ENCODE peak calls at places on chromosome X, in four cellular contexts. P is H1, N is neuronal stem cell, T is IMR-90. S is an unnamed sample.

GRCh38 chrX:149908727-149909126 is 20.6 kb upstream of the HSFX4 start:
- DNase-seq in P (no peak), N (no peak), T (no peak), S (no peak)

GRCh38 chrX:154411322-154411980 is at the start of gene TAFAZZIN:
- DNase-seq in N (peak; percentile 49), T (peak; percentile 52), P (no peak), S (peak; percentile 64)

GRCh38 chrX:2318371-2318770 is 182.4 kb downstream of the DHRSX start:
- DNase-seq in N (no peak), T (no peak), P (no peak), S (no peak)

GRCh38 chrX:104270212-104270611 is 15.5 kb upstream of the ESX1 start:
- DNase-seq in N (no peak), P (no peak), T (no peak), S (no peak)

GRCh38 chrX:47706575-47706974 is 47.6 kb upstream of the UXT start:
- DNase-seq in T (peak; percentile 10), N (no peak), P (no peak), S (no peak)

GRCh38 chrX:106917830-106918500 is 2.2 kb upstream of the CLDN2 start:
- DNase-seq in P (no peak), N (no peak), T (peak; percentile 71), S (peak; percentile 20)

GRCh38 chrX:114615765-114616164 is 31.9 kb downstream of the HTR2C start:
- DNase-seq in P (no peak), T (no peak), N (no peak), S (no peak)

GRCh38 chrX:111719426-111720210 is 38.6 kb downstream of the ALG13 start:
- DNase-seq in P (no peak), T (peak; percentile 16), N (no peak), S (peak; percentile 0)

GRCh38 chrX:3145716-3146115 is 104.4 kb downstream of the ARSF start:
- DNase-seq in T (peak; percentile 23), P (no peak), N (no peak), S (no peak)

GRCh38 chrX:10619311-10620015 is 922 bp downstream of the MID1 start:
- DNase-seq in T (no peak), N (no peak), P (no peak), S (no peak)

GRCh38 chrX:13756381-13756780 is 21.8 kb downstream of the OFD1 start:
- DNase-seq in T (no peak), N (no peak), P (no peak), S (no peak)

GRCh38 chrX:68504237-68504636 is 5.4 kb downstream of the YIPF6 start:
- DNase-seq in N (no peak), T (peak; percentile 93), P (no peak), S (peak; percentile 72)

GRCh38 chrX:43008356-43008755 is 230.4 kb upstream of the PPP1R2C start:
- DNase-seq in P (no peak), T (no peak), N (no peak), S (no peak)

GRCh38 chrX:103688949-103689348 is 2.5 kb upstream of the MORF4L2 start:
- DNase-seq in P (no peak), T (peak; percentile 44), N (no peak), S (peak; percentile 49)

DNA sequence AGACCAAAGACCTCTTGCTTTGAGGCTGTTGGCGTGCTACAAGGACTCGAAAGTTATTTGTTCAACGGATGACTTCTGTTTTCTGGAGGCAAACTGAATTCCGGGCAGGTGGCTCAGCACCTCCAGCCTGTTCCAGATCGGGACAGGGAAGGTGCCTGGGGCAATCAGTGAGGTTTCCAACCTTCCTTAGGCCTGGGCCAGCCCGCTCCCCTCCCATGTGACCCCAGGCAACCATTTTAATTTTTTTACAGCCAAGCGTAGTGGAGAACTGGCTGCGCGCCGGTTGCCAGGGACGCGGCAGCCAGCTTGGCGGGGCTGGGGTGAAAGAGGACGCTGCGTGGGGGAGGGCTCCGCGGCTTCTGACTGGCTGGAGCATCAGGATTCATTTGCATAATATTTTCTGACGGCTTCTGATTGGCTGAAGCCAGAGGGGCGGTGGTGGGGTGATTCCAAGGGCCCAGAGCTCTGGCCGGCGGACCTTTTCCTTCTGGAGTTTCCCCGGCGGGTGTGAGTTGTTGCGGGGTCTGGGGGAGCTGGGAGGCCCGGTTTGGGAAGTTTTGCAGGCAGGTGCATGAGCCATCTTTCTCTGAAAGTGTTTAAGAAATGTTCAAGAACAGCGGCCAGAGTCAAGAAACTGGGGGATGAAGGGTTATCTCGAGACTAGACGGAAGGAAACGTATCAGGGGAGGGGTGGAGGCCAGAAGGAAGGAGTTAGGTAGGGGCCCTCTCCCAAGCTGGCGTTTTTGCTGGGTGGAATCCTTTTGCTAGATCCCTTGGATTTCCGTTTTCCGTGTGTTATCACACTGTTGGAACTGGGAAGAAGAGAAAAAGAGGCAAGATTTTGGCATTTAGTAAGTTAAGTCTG is at the start of gene MID1IP1:
- DNase-seq in P (peak; percentile 69), N (peak; percentile 80), T (peak; percentile 89), S (peak; percentile 95)
- H2BK120ac ChIP-seq in P (peak within 1 kb of the TSS; percentile 69), N (no peak within 1 kb of the TSS), T (peak within 1 kb of the TSS; percentile 18), S (peak within 1 kb of the TSS; percentile 34)

DNA sequence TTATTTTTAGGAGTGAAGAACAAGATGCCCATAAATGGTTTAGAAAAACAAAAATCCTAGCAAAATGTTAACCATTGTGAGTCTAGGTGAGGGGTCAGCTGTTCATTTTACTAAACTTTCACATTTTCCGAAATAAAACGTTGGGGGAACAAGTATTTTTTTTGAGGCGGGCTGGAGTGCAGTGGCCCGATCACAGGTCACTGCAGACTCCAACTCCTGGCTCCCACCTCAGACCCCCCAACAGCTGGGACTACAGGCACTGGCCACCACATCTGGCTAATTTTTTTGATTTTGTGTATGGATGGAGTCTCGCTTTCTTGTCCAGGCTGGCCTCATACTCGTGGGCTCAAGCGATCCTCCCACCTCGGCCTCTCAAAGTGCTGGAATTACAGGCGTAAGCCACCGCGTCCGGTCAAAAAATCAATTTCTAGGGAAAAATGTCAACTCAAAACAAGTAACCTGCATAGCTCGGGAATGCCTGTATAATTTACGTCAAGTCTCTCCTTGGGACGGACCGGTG is 741 bp upstream of the TAF1 start:
- DNase-seq in N (no peak), P (no peak), T (no peak), S (peak; percentile 0)
- H2BK120ac ChIP-seq in N (no peak overlapping the region), P (no peak overlapping the region), T (no peak overlapping the region), S (peak overlapping the region; percentile 49)

GRCh38 chrX:80576815-80577533 is 156.7 kb downstream of the TENT5D start:
- DNase-seq in T (no peak), P (no peak), N (no peak), S (no peak)
- H2BK120ac ChIP-seq in T (no peak overlapping the region), P (no peak overlapping the region), N (no peak overlapping the region), S (no peak overlapping the region)

GRCh38 chrX:110699109-110699508 is 96.5 kb downstream of the CHRDL1 start:
- DNase-seq in P (no peak), T (no peak), N (no peak), S (peak; percentile 1)

GRCh38 chrX:110698696-110699095 is 96.9 kb downstream of the CHRDL1 start:
- DNase-seq in P (no peak), T (no peak), N (no peak), S (no peak)

GRCh38 chrX:110706446-110706845 is 89.2 kb downstream of the CHRDL1 start:
- DNase-seq in N (no peak), P (no peak), T (no peak), S (no peak)

GRCh38 chrX:110703641-110704040 is 92.0 kb downstream of the CHRDL1 start:
- DNase-seq in T (no peak), P (no peak), N (no peak), S (no peak)
- H2BK120ac ChIP-seq in T (no peak overlapping the region), P (no peak overlapping the region), N (no peak overlapping the region), S (no peak overlapping the region)

GRCh38 chrX:19344207-19344534 is 444 bp downstream of the PDHA1 start:
- DNase-seq in T (no peak), N (no peak), P (no peak), S (no peak)
- H2BK120ac ChIP-seq in T (no peak overlapping the region), N (no peak overlapping the region), P (no peak overlapping the region), S (no peak overlapping the region)

S was measured in mesenchymal stem cell.